ENCODE peak calls at places on chromosome 9, in four cellular contexts. C, Q, L and I are unnamed samples.

GRCh38 chr9:110738982-110739381 is 70.4 kb downstream of the MUSK start:
- DNase-seq in L (no peak), Q (peak; percentile 34), C (no peak), I (no peak)

GRCh38 chr9:124214116-124214515 is 43.6 kb upstream of the NEK6 start:
- DNase-seq in Q (no peak), C (no peak), L (no peak), I (no peak)

GRCh38 chr9:10260501-10260900 is 352.3 kb downstream of the PTPRD start:
- DNase-seq in L (no peak), C (no peak), Q (no peak), I (no peak)

GRCh38 chr9:92026206-92027002 is 76.4 kb upstream of the ROR2 start:
- DNase-seq in L (peak; percentile 32), C (no peak), Q (no peak), I (no peak)

GRCh38 chr9:136543830-136544548 is 1.9 kb downstream of the NOTCH1 start:
- DNase-seq in L (no peak), C (no peak), Q (no peak), I (no peak)

GRCh38 chr9:104993291-104993963 is 65.5 kb upstream of the ABCA1 start:
- DNase-seq in C (peak; percentile 86), L (peak; percentile 71), Q (peak; percentile 90), I (no peak)

GRCh38 chr9:114733814-114734213 is 51.8 kb upstream of the TEX48 start:
- DNase-seq in L (no peak), Q (peak; percentile 62), C (peak; percentile 74), I (no peak)

GRCh38 chr9:123318961-123319421 is 37.0 kb upstream of the CRB2 start:
- DNase-seq in L (no peak), C (no peak), Q (no peak), I (no peak)

GRCh38 chr9:124835026-124835501 is 18.2 kb upstream of the WDR38 start:
- DNase-seq in Q (peak; percentile 91), L (no peak), C (peak; percentile 93), I (no peak)

GRCh38 chr9:30519756-30520155 is 1864.7 kb upstream of the ACO1 start:
- DNase-seq in C (peak; percentile 31), Q (peak; percentile 2), L (no peak), I (peak; percentile 7)

GRCh38 chr9:101463397-101463796 is 27.8 kb upstream of the ALDOB start:
- DNase-seq in L (no peak), C (peak; percentile 59), Q (peak; percentile 22), I (no peak)

GRCh38 chr9:34046784-34047379 is 1.8 kb downstream of the UBAP2 start:
- DNase-seq in L (peak; percentile 34), C (peak; percentile 61), Q (no peak), I (no peak)

GRCh38 chr9:21030389-21031035 is 928 bp downstream of the HACD4 start:
- DNase-seq in L (no peak), Q (peak; percentile 65), C (peak; percentile 69), I (peak; percentile 41)

GRCh38 chr9:70004310-70004709 is 39.3 kb upstream of the MAMDC2 start:
- DNase-seq in L (no peak), Q (peak; percentile 37), C (peak; percentile 36), I (no peak)

GRCh38 chr9:13555516-13555915 is 276.0 kb upstream of the MPDZ start:
- DNase-seq in L (no peak), Q (no peak), C (no peak), I (no peak)

GRCh38 chr9:26949604-26950003 is 2.6 kb upstream of the PLAA start:
- DNase-seq in C (no peak), L (no peak), Q (no peak), I (no peak)

GRCh38 chr9:129322022-129322621 is 144.1 kb upstream of the IER5L start:
- DNase-seq in C (no peak), L (no peak), Q (no peak), I (no peak)

GRCh38 chr9:90925581-90926257 is 124.1 kb downstream of the SYK start:
- DNase-seq in L (no peak), Q (peak; percentile 97), C (peak; percentile 89), I (peak; percentile 67)

GRCh38 chr9:13865869-13866268 is 448.1 kb downstream of the NFIB start:
- DNase-seq in C (peak; percentile 27), L (no peak), Q (no peak), I (no peak)

GRCh38 chr9:109948453-109948852 is 168.5 kb downstream of the PALM2AKAP2 start:
- DNase-seq in L (no peak), C (no peak), Q (no peak), I (no peak)

GRCh38 chr9:121326130-121326838 is 43.8 kb downstream of the STOM start:
- DNase-seq in L (no peak), C (peak; percentile 22), Q (peak; percentile 31), I (no peak)

GRCh38 chr9:79572891-79573696 is 1.3 kb downstream of the TLE4 start:
- DNase-seq in Q (no peak), L (peak; percentile 28), C (no peak), I (no peak)

GRCh38 chr9:120715331-120715924 is 1.2 kb upstream of the MEGF9 start:
- DNase-seq in L (no peak), Q (peak; percentile 26), C (peak; percentile 43), I (peak; percentile 67)

DNA sequence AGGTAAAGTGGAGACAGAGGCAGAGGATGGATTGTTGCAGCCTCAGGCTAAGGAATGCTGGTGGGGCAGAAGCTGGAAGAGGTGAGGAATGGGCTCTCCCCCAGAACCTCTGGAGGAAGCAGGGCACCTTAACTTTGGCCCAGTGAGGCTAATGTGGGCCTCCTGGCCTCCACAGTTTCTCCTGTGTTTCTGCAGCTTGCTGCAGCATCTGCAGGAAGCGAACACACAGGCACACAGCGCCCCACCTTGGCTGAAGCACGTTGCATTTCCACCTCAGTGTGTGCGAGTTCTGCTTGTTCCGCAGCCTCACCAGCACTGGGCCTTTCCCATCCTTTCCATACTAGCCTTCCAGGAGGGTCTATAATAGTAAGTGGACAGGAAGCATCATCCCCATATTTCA is 27.2 kb upstream of the ASS1 start:
- DNase-seq in L (no peak), C (peak; percentile 26), Q (no peak), I (no peak)
- TF ChIP-seq CTCF in L (no peak), C (peak; percentile 26), Q (peak; percentile 28), I (peak; percentile 6)

DNA sequence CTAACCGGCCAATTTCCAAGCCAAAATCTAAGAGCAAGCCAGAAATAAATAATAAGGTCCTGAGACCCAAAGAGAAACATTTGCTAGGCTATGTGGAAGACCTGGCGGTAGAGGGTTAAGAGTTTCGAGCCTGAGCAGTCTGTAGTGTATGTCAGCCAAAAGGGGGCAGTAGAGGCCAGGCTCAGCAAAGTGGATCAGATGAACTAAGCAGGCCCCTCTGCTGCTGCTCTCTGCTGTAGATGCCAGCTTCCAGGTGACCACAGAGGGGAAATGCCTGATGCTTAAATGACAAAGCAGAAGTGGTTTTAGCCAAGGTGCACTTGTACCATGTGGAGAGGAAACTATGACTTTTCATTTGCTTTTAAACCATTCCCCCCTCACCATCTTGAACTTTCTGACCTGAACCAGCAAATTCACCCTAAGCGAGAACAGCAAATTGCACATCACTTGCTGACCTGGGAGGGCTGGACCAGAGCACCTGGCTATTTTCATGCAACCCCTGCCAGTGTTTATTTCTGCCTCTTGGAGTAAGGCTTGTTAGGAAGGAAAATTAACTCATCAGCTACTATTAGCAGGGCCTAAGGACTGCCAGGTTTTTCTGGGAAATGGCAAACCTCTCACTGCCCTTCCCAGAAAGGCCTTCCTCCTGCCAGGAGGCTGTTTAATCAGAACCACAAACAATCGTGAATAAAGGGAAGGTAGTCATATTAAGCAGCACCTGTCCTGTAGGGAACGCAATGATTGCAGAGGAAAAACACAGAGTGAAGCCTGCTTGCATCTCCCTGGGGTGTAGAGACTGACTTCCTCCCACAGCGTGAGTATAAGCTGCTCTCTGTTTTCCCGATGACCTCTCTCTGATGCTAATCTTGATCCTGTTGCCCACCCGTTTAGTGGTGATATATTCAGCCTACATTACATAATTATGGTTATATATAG is 818.2 kb downstream of the TLR4 start:
- DNase-seq in Q (peak; percentile 68), L (peak; percentile 60), C (peak; percentile 90), I (peak; percentile 23)
- TF ChIP-seq CTCF in Q (peak; percentile 86), L (peak; percentile 71), C (peak; percentile 95), I (peak; percentile 80)

GRCh38 chr9:73683862-73684591 is 532.4 kb downstream of the ANXA1 start:
- DNase-seq in Q (peak; percentile 5), L (no peak), C (peak; percentile 94), I (no peak)
- TF ChIP-seq CTCF in Q (peak; percentile 70), L (peak; percentile 65), C (peak; percentile 82), I (peak; percentile 62)

GRCh38 chr9:133589454-133590227 is 19.5 kb downstream of the FAM163B start:
- DNase-seq in C (no peak), Q (no peak), L (no peak), I (no peak)
- TF ChIP-seq CTCF in C (peak; percentile 58), Q (peak; percentile 68), L (peak; percentile 70), I (peak; percentile 24)